ENCODE peak calls at places on chromosomes 7 and 10, in four cellular contexts. O is brain microvascular endothelial cell, C is heart right ventricle, N is SK-N-SH. J is an unnamed sample.

GRCh38 chr10:62554632-62555199 is 180.5 kb downstream of the ZNF365 start:
- DNase-seq in O (peak), C (no peak), N (peak), J (no peak)

GRCh38 chr10:31689233-31689632 is 239.4 kb downstream of the ARHGAP12 start:
- DNase-seq in O (no peak), C (no peak), N (no peak), J (no peak)

GRCh38 chr7:112089551-112089950 is 116.6 kb downstream of the DOCK4 start:
- DNase-seq in O (no peak), C (peak), N (no peak), J (no peak)

GRCh38 chr7:44307905-44308740 is 17.3 kb downstream of the CAMK2B start:
- DNase-seq in O (no peak), C (no peak), N (peak), J (no peak)

GRCh38 chr7:78139335-78139734 is 340.8 kb downstream of the PHTF2 start:
- DNase-seq in O (peak), C (no peak), N (peak), J (no peak)

GRCh38 chr7:1554332-1555045 is 1.5 kb downstream of the TMEM184A start:
- DNase-seq in O (no peak), C (no peak), N (peak), J (no peak)

GRCh38 chr7:134120405-134120804 is 6.7 kb upstream of the LRGUK start:
- DNase-seq in O (no peak), C (no peak), N (no peak), J (no peak)

GRCh38 chr7:20236043-20236442 is 18.9 kb upstream of the MACC1 start:
- DNase-seq in O (no peak), C (no peak), N (no peak), J (no peak)

GRCh38 chr7:136594739-136595144 is 273.7 kb upstream of the CHRM2 start:
- DNase-seq in O (no peak), C (no peak), N (peak), J (no peak)

GRCh38 chr7:155356323-155357105 is 58.8 kb downstream of the INSIG1 start:
- DNase-seq in O (peak), C (no peak), N (peak), J (no peak)

GRCh38 chr10:3588816-3589215 is 196.2 kb downstream of the KLF6 start:
- DNase-seq in O (no peak), C (no peak), N (no peak), J (no peak)

GRCh38 chr7:112869111-112869774 is 79.0 kb upstream of the TMEM168 start:
- DNase-seq in O (peak), C (no peak), N (peak), J (peak)

GRCh38 chr10:79106651-79107050 is 37.9 kb downstream of the ZMIZ1 start:
- DNase-seq in O (no peak), C (no peak), N (no peak), J (no peak)

GRCh38 chr7:144824360-144824759 is 11.5 kb downstream of the TPK1 start:
- DNase-seq in O (peak), C (no peak), N (no peak), J (peak)

GRCh38 chr10:77641788-77642397 is 4.3 kb upstream of the KCNMA1 start:
- DNase-seq in O (peak), C (peak), N (peak), J (peak)

GRCh38 chr7:44646176-44646920 is 39.9 kb downstream of the OGDH start:
- DNase-seq in O (no peak), C (no peak), N (no peak), J (no peak)

GRCh38 chr7:111083423-111083822 is 7.5 kb upstream of the LRRN3 start:
- DNase-seq in O (peak), C (no peak), N (no peak), J (peak)

GRCh38 chr7:75054744-75055527 is 18.7 kb downstream of the RCC1L start:
- DNase-seq in O (peak), C (peak), N (no peak), J (peak)

GRCh38 chr7:1096156-1097119 is 8.5 kb downstream of the GPER1 start:
- DNase-seq in O (no peak), C (no peak), N (peak), J (no peak)

GRCh38 chr7:137462847-137463246 is 119.3 kb upstream of the PTN start:
- DNase-seq in O (no peak), C (no peak), N (no peak), J (no peak)

GRCh38 chr10:52729259-52730104 is 43.1 kb downstream of the MBL2 start:
- DNase-seq in O (no peak), C (no peak), N (peak), J (no peak)

GRCh38 chr10:76558586-76558985 is 1079.0 kb downstream of the KCNMA1 start:
- DNase-seq in O (peak), C (no peak), N (no peak), J (no peak)

GRCh38 chr10:104806791-104807190 is 165.7 kb downstream of the SORCS3 start:
- DNase-seq in O (no peak), C (no peak), N (no peak), J (no peak)

GRCh38 chr10:82136103-82136502 is 261.1 kb downstream of the NRG3 start:
- DNase-seq in O (no peak), C (no peak), N (no peak), J (no peak)

GRCh38 chr7:32206987-32207386 is 136.8 kb upstream of the PDE1C start:
- DNase-seq in O (peak), C (no peak), N (peak), J (no peak)

GRCh38 chr10:133237241-133238065 is at the start of gene VENTX:
- DNase-seq in O (no peak), C (no peak), N (no peak), J (no peak)
- H3K4me3 ChIP-seq in O (no peak), C (peak), N (no peak), J (no peak)

GRCh38 chr7:22255834-22256233 is 101.1 kb downstream of the RAPGEF5 start:
- DNase-seq in O (no peak), C (no peak), N (no peak), J (no peak)
- H3K27ac ChIP-seq in O (no peak), C (no peak), N (no peak), J (no peak)

GRCh38 chr7:159215053-159215452 is 70.4 kb upstream of the VIPR2 start:
- DNase-seq in O (no peak), C (no peak), N (no peak), J (no peak)
- H3K4me3 ChIP-seq in O (no peak), C (no peak), N (no peak), J (no peak)

GRCh38 chr10:131790021-131790420 is 110.8 kb upstream of the PPP2R2D start:
- DNase-seq in O (no peak), C (no peak), N (no peak), J (no peak)
- H3K27ac ChIP-seq in O (no peak), C (no peak), N (no peak), J (no peak)

GRCh38 chr7:23475579-23475844 is 5.2 kb upstream of the IGF2BP3 start:
- DNase-seq in O (no peak), C (no peak), N (no peak), J (no peak)
- H3K4me3 ChIP-seq in O (no peak), C (no peak), N (peak), J (peak)

GRCh38 chr7:16740996-16741395 is 12.6 kb upstream of the TSPAN13 start:
- DNase-seq in O (no peak), C (no peak), N (no peak), J (no peak)
- H3K27ac ChIP-seq in O (peak), C (peak), N (no peak), J (no peak)